ENCODE peak calls at places on chromosomes 16 and 17, in ten cellular contexts. S is AG04449, D is AG04450, V is Calu3, M is foreskin keratinocyte, J is dorsolateral prefrontal cortex, F is colonic mucosa, R is MM.1S, O is fibroblast of lung, X is GM10248. U is an unnamed sample.

GRCh38 chr16:84850714-84851113 is 30.9 kb downstream of the CRISPLD2 start:
- DNase-seq in S (no peak), D (no peak), V (no peak), M (no peak), J (no peak), F (no peak), R (no peak), O (no peak), X (no peak), U (no peak)

GRCh38 chr17:35242158-35242804 is 591 bp upstream of the SLFN5 start:
- DNase-seq in S (no peak), D (no peak), V (peak), M (peak), J (peak), F (peak), R (peak), O (no peak), X (peak), U (peak)

GRCh38 chr17:28110184-28110583 is 67.7 kb downstream of the NLK start:
- DNase-seq in S (no peak), D (no peak), V (no peak), M (no peak), J (no peak), F (no peak), R (no peak), O (no peak), X (no peak), U (no peak)

GRCh38 chr16:57899771-57900661 is 70.9 kb downstream of the CNGB1 start:
- DNase-seq in S (no peak), D (peak), V (peak), M (no peak), J (peak), F (peak), R (peak), O (peak), X (peak), U (no peak)

GRCh38 chr17:42132941-42133340 is 10.3 kb downstream of the HSPB9 start:
- DNase-seq in S (peak), D (no peak), V (peak), M (no peak), J (peak), F (peak), R (peak), O (peak), X (no peak), U (no peak)

GRCh38 chr17:30981531-30982519 is 11.0 kb downstream of the RNF135 start:
- DNase-seq in S (no peak), D (no peak), V (no peak), M (no peak), J (no peak), F (no peak), R (no peak), O (no peak), X (no peak), U (no peak)

GRCh38 chr17:55426851-55427586 is 5.4 kb upstream of the MMD start:
- DNase-seq in S (no peak), D (no peak), V (no peak), M (no peak), J (no peak), F (no peak), R (no peak), O (peak), X (peak), U (no peak)

GRCh38 chr16:83744521-83744981 is 63.2 kb upstream of the HSBP1 start:
- DNase-seq in S (no peak), D (no peak), V (peak), M (no peak), J (peak), F (no peak), R (no peak), O (peak), X (peak), U (no peak)

GRCh38 chr16:81004646-81005353 is 1.9 kb downstream of the CMC2 start:
- DNase-seq in S (no peak), D (peak), V (peak), M (peak), J (no peak), F (peak), R (peak), O (peak), X (peak), U (no peak)

GRCh38 chr17:54968954-54969400 is 412 bp downstream of the STXBP4 start:
- DNase-seq in S (no peak), D (no peak), V (peak), M (no peak), J (no peak), F (peak), R (no peak), O (peak), X (no peak), U (peak)

GRCh38 chr16:1494129-1494640 is 1.0 kb downstream of the TELO2 start:
- DNase-seq in S (peak), D (peak), V (no peak), M (no peak), J (no peak), F (peak), R (no peak), O (peak), X (no peak), U (peak)

GRCh38 chr16:27355610-27356009 is 41.8 kb downstream of the IL4R start:
- DNase-seq in S (no peak), D (no peak), V (peak), M (no peak), J (no peak), F (peak), R (no peak), O (peak), X (no peak), U (no peak)

GRCh38 chr17:7651097-7651958 is 602 bp downstream of the ATP1B2 start:
- DNase-seq in S (no peak), D (no peak), V (no peak), M (no peak), J (peak), F (no peak), R (no peak), O (no peak), X (no peak), U (no peak)

GRCh38 chr17:36104601-36105000 is 974 bp downstream of the CCL4 start:
- DNase-seq in S (no peak), D (no peak), V (no peak), M (no peak), J (no peak), F (no peak), R (no peak), O (no peak), X (no peak), U (no peak)

GRCh38 chr16:24858219-24859041 is 12.7 kb downstream of the SLC5A11 start:
- DNase-seq in S (no peak), D (no peak), V (peak), M (no peak), J (peak), F (peak), R (peak), O (peak), X (peak), U (no peak)

GRCh38 chr16:22161999-22162657 is at the start of gene SDR42E2:
- DNase-seq in S (no peak), D (no peak), V (peak), M (no peak), J (no peak), F (peak), R (peak), O (no peak), X (peak), U (no peak)

GRCh38 chr17:34762078-34762477 is 182.7 kb downstream of the TMEM132E start:
- DNase-seq in S (no peak), D (no peak), V (no peak), M (peak), J (no peak), F (no peak), R (no peak), O (no peak), X (no peak), U (no peak)

GRCh38 chr17:50198026-50198669 is 3.3 kb downstream of the COL1A1 start:
- DNase-seq in S (no peak), D (no peak), V (peak), M (no peak), J (peak), F (peak), R (peak), O (peak), X (peak), U (no peak)

GRCh38 chr17:43645765-43646481 is 15.8 kb downstream of the MEOX1 start:
- DNase-seq in S (no peak), D (no peak), V (peak), M (no peak), J (no peak), F (peak), R (no peak), O (peak), X (no peak), U (no peak)

GRCh38 chr16:85266857-85267256 is 154.6 kb upstream of the CIBAR2 start:
- DNase-seq in S (no peak), D (no peak), V (no peak), M (no peak), J (no peak), F (no peak), R (no peak), O (no peak), X (no peak), U (no peak)

GRCh38 chr17:21245703-21246102 is 7.5 kb downstream of the NATD1 start:
- DNase-seq in S (no peak), D (no peak), V (no peak), M (no peak), J (no peak), F (no peak), R (no peak), O (no peak), X (no peak), U (no peak)

GRCh38 chr17:62741290-62741689 is 66.8 kb downstream of the MARCHF10 start:
- DNase-seq in S (no peak), D (no peak), V (no peak), M (no peak), J (no peak), F (no peak), R (no peak), O (no peak), X (no peak), U (no peak)

GRCh38 chr17:68491864-68492263 is 20.4 kb upstream of the PRKAR1A start:
- DNase-seq in S (no peak), D (no peak), V (no peak), M (no peak), J (no peak), F (peak), R (no peak), O (no peak), X (no peak), U (no peak)

GRCh38 chr17:1067282-1067956 is 70.5 kb downstream of the TIMM22 start:
- DNase-seq in S (no peak), D (no peak), V (peak), M (peak), J (no peak), F (no peak), R (no peak), O (peak), X (no peak), U (no peak)

GRCh38 chr16:80883159-80883642 is 78.8 kb upstream of the CDYL2 start:
- DNase-seq in S (no peak), D (no peak), V (no peak), M (no peak), J (no peak), F (peak), R (no peak), O (no peak), X (no peak), U (no peak)

GRCh38 chr17:28381141-28381825 is 9.8 kb downstream of the SARM1 start:
- DNase-seq in S (no peak), D (no peak), V (peak), M (no peak), J (peak), F (peak), R (no peak), O (no peak), X (peak), U (no peak)

GRCh38 chr16:68719993-68720489 is 17.1 kb upstream of the CDH1 start:
- DNase-seq in S (no peak), D (no peak), V (no peak), M (no peak), J (no peak), F (no peak), R (no peak), O (no peak), X (peak), U (no peak)

GRCh38 chr16:59356144-59356543 is 622.0 kb upstream of the GOT2 start:
- DNase-seq in S (no peak), D (no peak), V (no peak), M (no peak), J (no peak), F (no peak), R (no peak), O (no peak), X (no peak), U (no peak)

GRCh38 chr16:30104492-30104891 is 8.5 kb upstream of the YPEL3 start:
- DNase-seq in S (no peak), D (no peak), V (peak), M (no peak), J (no peak), F (no peak), R (no peak), O (no peak), X (no peak), U (no peak)

GRCh38 chr17:49914096-49914490 is 54.9 kb upstream of the DLX4 start:
- DNase-seq in S (no peak), D (no peak), V (no peak), M (no peak), J (no peak), F (no peak), R (no peak), O (no peak), X (no peak), U (no peak)

GRCh38 chr16:4613636-4614570 is 785 bp downstream of the UBALD1 start:
- DNase-seq in S (no peak), D (no peak), V (peak), M (no peak), J (peak), F (no peak), R (no peak), O (peak), X (peak), U (no peak)

GRCh38 chr16:79079656-79080420 is 520.7 kb downstream of the MAF start:
- DNase-seq in S (no peak), D (no peak), V (no peak), M (no peak), J (no peak), F (no peak), R (no peak), O (no peak), X (no peak), U (no peak)

GRCh38 chr16:84278968-84279367 is 15.7 kb upstream of the WFDC1 start:
- DNase-seq in S (no peak), D (no peak), V (no peak), M (no peak), J (no peak), F (no peak), R (no peak), O (no peak), X (no peak), U (no peak)

GRCh38 chr17:3004925-3005324 is 58.5 kb downstream of the OR1D5 start:
- DNase-seq in S (no peak), D (no peak), V (no peak), M (no peak), J (no peak), F (no peak), R (no peak), O (no peak), X (no peak), U (no peak)

GRCh38 chr17:79997004-79997673 is 38.5 kb downstream of the TBC1D16 start:
- DNase-seq in S (no peak), D (no peak), V (no peak), M (no peak), J (no peak), F (no peak), R (no peak), O (no peak), X (no peak), U (no peak)

GRCh38 chr17:16484445-16485169 is 7.4 kb downstream of the LRRC75A start:
- DNase-seq in S (no peak), D (no peak), V (no peak), M (no peak), J (no peak), F (no peak), R (no peak), O (no peak), X (no peak), U (no peak)

GRCh38 chr17:63544467-63545301 is 5.6 kb upstream of the DCAF7 start:
- DNase-seq in S (no peak), D (no peak), V (no peak), M (no peak), J (no peak), F (no peak), R (no peak), O (no peak), X (no peak), U (no peak)

GRCh38 chr16:3998793-3999478 is 117.3 kb downstream of the ADCY9 start:
- DNase-seq in S (no peak), D (no peak), V (no peak), M (no peak), J (no peak), F (no peak), R (no peak), O (peak), X (no peak), U (no peak)

GRCh38 chr17:32627233-32628008 is 140.6 kb downstream of the CDK5R1 start:
- DNase-seq in S (no peak), D (no peak), V (no peak), M (peak), J (peak), F (no peak), R (no peak), O (peak), X (no peak), U (no peak)

GRCh38 chr17:46841561-46842379 is 9.6 kb upstream of the WNT9B start:
- DNase-seq in S (no peak), D (no peak), V (peak), M (no peak), J (no peak), F (no peak), R (no peak), O (no peak), X (no peak), U (no peak)
- TF ChIP-seq CTCF in S (peak), D (peak), V (peak), M (peak), J (peak), F (peak), R (peak), O (peak), X (peak), U (peak)

DNA sequence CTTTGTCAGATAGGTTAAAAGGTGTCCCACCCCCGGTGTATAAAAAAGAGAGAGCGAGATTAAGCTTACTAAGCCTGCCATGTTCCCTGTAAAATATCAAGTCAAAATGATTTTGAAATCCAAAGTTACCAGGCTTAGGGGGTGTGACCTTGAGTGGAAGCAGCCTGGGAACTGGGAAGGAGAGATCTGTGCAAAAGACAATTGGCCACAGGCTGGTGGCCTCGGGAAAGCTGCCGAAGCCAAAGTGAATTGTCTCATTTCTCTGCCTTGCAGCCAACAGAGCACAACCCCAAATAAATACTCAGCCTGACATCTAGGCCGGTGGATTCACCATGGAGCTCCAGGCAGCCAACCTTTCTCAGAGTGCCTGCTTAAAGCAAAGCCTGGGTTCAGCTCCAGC is 254.5 kb downstream of the FTO start:
- DNase-seq in S (no peak), D (no peak), V (no peak), M (no peak), J (no peak), F (no peak), R (no peak), O (no peak), X (no peak), U (no peak)
- TF ChIP-seq CTCF in S (no peak), D (no peak), V (no peak), M (no peak), J (no peak), F (no peak), R (no peak), O (no peak), X (no peak), U (no peak)

DNA sequence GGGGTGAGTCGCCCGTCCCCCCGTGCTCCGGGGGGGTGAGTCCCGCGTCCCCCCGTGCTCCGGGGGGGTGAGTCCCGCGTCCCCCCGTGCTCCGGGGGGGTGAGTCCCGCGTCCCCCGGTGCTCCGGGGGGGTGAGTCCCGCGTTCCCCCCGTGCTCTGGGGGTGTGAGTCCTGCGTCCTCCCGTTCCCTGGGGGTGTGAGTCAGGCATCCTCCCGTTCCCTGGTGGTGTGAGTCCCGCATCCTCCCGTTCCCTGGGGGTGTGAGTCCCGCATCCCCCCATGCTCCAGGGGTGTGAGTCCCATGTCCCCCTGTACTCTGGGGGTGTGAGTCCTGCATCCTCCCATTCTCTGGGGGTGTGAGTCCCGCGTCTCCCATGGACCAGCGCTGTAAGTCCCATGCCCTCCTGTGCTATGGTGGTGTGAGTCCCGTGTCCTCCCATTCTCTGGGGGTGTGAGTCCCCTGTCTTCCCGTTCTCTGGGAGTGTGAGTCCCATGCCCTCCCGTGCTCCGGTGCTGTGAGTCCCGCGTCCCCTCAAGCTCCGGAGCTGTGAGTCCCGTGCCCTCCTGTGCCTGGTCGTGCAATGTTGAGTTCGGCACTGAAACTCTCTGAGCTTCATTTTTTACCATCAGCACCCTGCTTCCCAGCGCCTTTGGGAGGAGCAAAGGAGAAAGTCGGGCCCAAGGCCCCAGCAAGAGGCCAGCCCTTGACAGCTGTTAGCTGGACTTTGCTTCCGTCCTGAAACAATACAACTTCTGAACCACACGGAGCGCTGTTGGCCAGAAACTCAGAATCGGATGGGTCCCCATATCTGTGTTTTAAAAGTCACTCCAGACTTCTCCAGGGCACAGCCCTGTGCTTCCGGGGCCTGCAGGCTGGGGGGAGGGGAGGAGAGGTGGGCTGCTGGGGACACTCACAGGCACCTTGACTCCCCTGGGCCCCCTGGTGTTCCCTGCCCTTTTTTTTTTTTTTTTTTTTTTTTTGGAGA is 11.5 kb upstream of the ZC3H18 start:
- DNase-seq in S (no peak), D (peak), V (peak), M (no peak), J (peak), F (peak), R (no peak), O (peak), X (no peak), U (no peak)
- TF ChIP-seq CTCF in S (peak), D (peak), V (peak), M (peak), J (peak), F (no peak), R (peak), O (peak), X (no peak), U (no peak)

DNA sequence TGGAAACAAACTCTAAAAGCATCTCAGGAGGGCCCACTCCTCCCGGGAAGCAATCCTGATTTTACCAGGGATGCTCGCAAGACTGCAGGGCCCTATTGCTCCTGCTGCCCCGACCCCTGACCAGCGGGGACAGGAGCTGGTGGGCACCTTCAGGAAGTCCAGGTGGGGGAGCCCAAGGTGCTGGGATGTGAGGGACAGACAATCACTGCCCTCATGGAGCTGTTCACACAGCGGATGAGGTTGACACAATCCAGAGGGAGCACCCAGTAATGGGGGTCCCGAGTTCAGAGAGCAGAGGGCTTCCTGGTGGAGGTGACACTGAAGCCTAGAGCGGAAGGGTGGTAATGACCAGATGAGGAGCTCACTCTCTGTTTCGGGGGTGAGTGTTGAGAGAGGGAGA is 126.2 kb downstream of the FOXL1 start:
- DNase-seq in S (no peak), D (no peak), V (no peak), M (no peak), J (no peak), F (no peak), R (no peak), O (no peak), X (no peak), U (no peak)
- TF ChIP-seq CTCF in S (no peak), D (no peak), V (no peak), M (no peak), J (no peak), F (no peak), R (no peak), O (no peak), X (no peak), U (no peak)

GRCh38 chr17:57370051-57370581 is 113.8 kb downstream of the MSI2 start:
- DNase-seq in S (peak), D (peak), V (peak), M (peak), J (no peak), F (no peak), R (no peak), O (peak), X (no peak), U (no peak)
- TF ChIP-seq CTCF in S (no peak), D (no peak), V (no peak), M (no peak), J (no peak), F (no peak), R (no peak), O (no peak), X (no peak), U (no peak)